ENCODE peak calls at places on chromosomes 4 and X, in ten cellular contexts. F is HCT116, S is sigmoid colon, Z is PC-3, W is testis, N is uterus, J is tibial artery, O is AG04450, V is neuronal stem cell, L is A549. U is an unnamed sample.

GRCh38 chrX:13015536-13016236 is 28.7 kb downstream of the FAM9C start:
- DNase-seq in S (no peak), W (no peak), L (no peak), O (no peak), N (no peak), V (no peak), F (no peak), Z (no peak), J (no peak), U (peak; percentile 72)

GRCh38 chrX:73647212-73647611 is 84.2 kb downstream of the CHIC1 start:
- DNase-seq in V (no peak), J (no peak), L (no peak), F (no peak), O (no peak), Z (no peak), N (no peak), W (no peak), S (no peak), U (peak; percentile 38)

GRCh38 chrX:43655961-43656494 is at the start of gene MAOA:
- DNase-seq in L (no peak), F (no peak), W (peak; percentile 58), V (peak; percentile 20), S (peak; percentile 92), N (peak; percentile 88), J (peak; percentile 95), O (no peak), Z (peak; percentile 33), U (no peak)

GRCh38 chrX:134520860-134521390 is 61.0 kb downstream of the HPRT1 start:
- DNase-seq in O (no peak), L (peak; percentile 82), V (peak; percentile 17), J (no peak), W (peak; percentile 30), Z (peak; percentile 79), N (no peak), S (no peak), F (peak; percentile 51), U (peak; percentile 79)

GRCh38 chr4:3363411-3364141 is 70.8 kb downstream of the RGS12 start:
- DNase-seq in N (no peak), S (peak; percentile 57), F (no peak), J (no peak), L (no peak), Z (no peak), V (no peak), W (no peak), O (no peak), U (no peak)

GRCh38 chr4:8323947-8324555 is 54.5 kb downstream of the HTRA3 start:
- DNase-seq in L (no peak), J (peak; percentile 44), O (no peak), N (no peak), Z (no peak), S (peak; percentile 42), W (no peak), V (no peak), F (no peak), U (no peak)

GRCh38 chr4:184348311-184349233 is 125.8 kb downstream of the IRF2 start:
- DNase-seq in J (no peak), N (no peak), V (no peak), W (peak; percentile 51), O (peak; percentile 39), S (no peak), Z (no peak), L (peak; percentile 64), F (no peak), U (no peak)

GRCh38 chrX:13131511-13132137 is 87.2 kb upstream of the FAM9C start:
- DNase-seq in W (no peak), N (no peak), J (no peak), S (no peak), F (no peak), L (no peak), V (no peak), O (no peak), Z (no peak), U (peak; percentile 84)

GRCh38 chrX:23548164-23548563 is 119.1 kb upstream of the PRDX4 start:
- DNase-seq in W (no peak), V (no peak), O (no peak), J (no peak), N (no peak), Z (peak; percentile 89), L (no peak), F (no peak), S (no peak), U (no peak)

GRCh38 chrX:153719238-153719637 is 4.9 kb downstream of the BCAP31 start:
- DNase-seq in O (no peak), J (no peak), W (no peak), N (no peak), Z (no peak), S (no peak), V (no peak), F (no peak), L (no peak), U (no peak)

GRCh38 chr4:98969813-98970212 is 25.7 kb upstream of the METAP1 start:
- DNase-seq in O (no peak), W (no peak), L (no peak), J (no peak), S (no peak), V (no peak), F (no peak), Z (no peak), N (no peak), U (no peak)

GRCh38 chr4:121599049-121599448 is 97.7 kb downstream of the ANXA5 start:
- DNase-seq in L (no peak), O (no peak), V (no peak), F (no peak), N (no peak), S (no peak), Z (no peak), J (no peak), W (no peak), U (no peak)

GRCh38 chrX:134537179-134537945 is 77.4 kb downstream of the HPRT1 start:
- DNase-seq in S (no peak), L (peak; percentile 92), V (no peak), N (no peak), F (peak; percentile 31), O (no peak), W (no peak), Z (peak; percentile 56), J (no peak), U (peak; percentile 60)

GRCh38 chrX:40736170-40736505 is 796 bp upstream of the MED14 start:
- DNase-seq in F (no peak), W (no peak), N (no peak), Z (peak; percentile 4), O (no peak), S (no peak), L (no peak), J (no peak), V (no peak), U (no peak)

GRCh38 chr4:128924951-128925350 is 115.5 kb downstream of the JADE1 start:
- DNase-seq in F (no peak), N (no peak), V (no peak), W (no peak), L (no peak), O (no peak), J (no peak), S (no peak), Z (no peak), U (no peak)

GRCh38 chr4:112189754-112190153 is 41.8 kb upstream of the AP1AR start:
- DNase-seq in J (no peak), F (no peak), W (no peak), Z (peak; percentile 18), S (no peak), N (no peak), V (no peak), L (peak; percentile 26), O (no peak), U (peak; percentile 15)

GRCh38 chr4:122832732-122833131 is 6.1 kb downstream of the FGF2 start:
- DNase-seq in L (no peak), J (no peak), N (no peak), V (no peak), Z (no peak), S (no peak), F (no peak), W (no peak), O (no peak), U (no peak)
- H3K4me3 ChIP-seq in L (no peak overlapping the region), J (no peak overlapping the region), N (no peak overlapping the region), V (no peak overlapping the region), Z (no peak overlapping the region), S (no peak overlapping the region), F (no peak overlapping the region), W (no peak overlapping the region), O (no peak overlapping the region), U (no peak overlapping the region)

DNA sequence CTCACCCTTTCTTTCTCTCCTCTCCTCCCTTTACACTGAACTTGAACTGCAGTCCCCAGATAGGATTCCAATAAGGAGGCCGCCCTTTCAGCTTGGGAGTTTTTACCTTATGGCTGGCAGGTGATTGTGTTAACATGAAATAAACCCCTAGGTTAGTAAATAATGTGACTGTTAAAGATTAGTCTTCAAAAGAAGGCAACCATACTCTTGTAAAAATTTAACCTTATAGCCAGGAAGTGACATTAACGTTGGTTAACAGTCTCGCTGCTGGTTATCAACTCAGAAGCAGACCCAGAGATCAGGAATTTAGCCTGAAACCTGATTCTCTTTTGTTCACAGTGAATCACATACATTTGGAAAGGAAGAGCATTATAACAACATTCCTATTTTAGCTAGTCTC is 15.2 kb downstream of the FHDC1 start:
- DNase-seq in O (no peak), F (no peak), S (no peak), V (no peak), Z (peak; percentile 61), L (no peak), N (no peak), W (no peak), J (no peak), U (peak; percentile 27)
- H3K27ac ChIP-seq in O (no peak overlapping the region), F (no peak overlapping the region), S (no peak overlapping the region), V (no peak overlapping the region), Z (no peak overlapping the region), L (no peak overlapping the region), N (no peak overlapping the region), W (no peak overlapping the region), J (no peak overlapping the region), U (no peak overlapping the region)

GRCh38 chrX:41799661-41800060 is 75.7 kb downstream of the GPR82 start:
- DNase-seq in Z (no peak), V (no peak), N (no peak), J (no peak), F (no peak), S (no peak), O (no peak), L (no peak), W (no peak), U (peak; percentile 51)
- H3K4me3 ChIP-seq in Z (no peak overlapping the region), V (no peak overlapping the region), N (no peak overlapping the region), J (no peak overlapping the region), F (no peak overlapping the region), S (no peak overlapping the region), O (no peak overlapping the region), L (no peak overlapping the region), W (no peak overlapping the region), U (no peak overlapping the region)

GRCh38 chr4:155377281-155377680 is 516 bp upstream of the MAP9 start:
- DNase-seq in L (peak; percentile 41), J (no peak), Z (peak; percentile 84), V (no peak), O (no peak), F (no peak), W (no peak), N (no peak), S (no peak), U (no peak)
- H3K27ac ChIP-seq in L (peak overlapping the region; percentile 61), J (peak overlapping the region; percentile 43), Z (peak overlapping the region; percentile 90), V (no peak overlapping the region), O (no peak overlapping the region), F (no peak overlapping the region), W (peak overlapping the region; percentile 46), N (no peak overlapping the region), S (peak overlapping the region; percentile 70), U (no peak overlapping the region)

U was measured in SJCRH30.